ENCODE peak calls at places on chromosomes 1 and 21, in five cellular contexts. E, Q, O, Z and B are unnamed samples.

GRCh38 chr1:31811605-31812004 is 4.2 kb downstream of the SPOCD1 start:
- DNase-seq in Z (no peak), E (peak), Q (peak), O (peak), B (no peak)

GRCh38 chr1:228837817-228838716 is 102.8 kb downstream of the RHOU start:
- DNase-seq in O (peak), Q (peak), E (peak), Z (peak), B (peak)

GRCh38 chr1:198556969-198557368 is 16.5 kb upstream of the ATP6V1G3 start:
- DNase-seq in O (peak), Q (no peak), E (no peak), Z (no peak), B (no peak)

GRCh38 chr1:13956386-13956785 is 256.4 kb downstream of the PRDM2 start:
- DNase-seq in E (no peak), Q (peak), Z (no peak), O (no peak), B (no peak)

GRCh38 chr1:203291201-203292096 is 13.9 kb upstream of the BTG2 start:
- DNase-seq in O (peak), E (no peak), Q (no peak), Z (no peak), B (no peak)

GRCh38 chr1:7962011-7962335 is 462 bp downstream of the PARK7 start:
- DNase-seq in E (no peak), Z (no peak), O (no peak), Q (no peak), B (no peak)

GRCh38 chr21:20994790-20995189 is 3.4 kb upstream of the NCAM2 start:
- DNase-seq in O (no peak), Q (no peak), E (no peak), Z (no peak), B (no peak)

GRCh38 chr1:210748796-210749195 is 385.2 kb downstream of the KCNH1 start:
- DNase-seq in Q (no peak), Z (no peak), E (no peak), O (no peak), B (no peak)

GRCh38 chr1:39825432-39825941 is 36.8 kb upstream of the BMP8B start:
- DNase-seq in Q (no peak), Z (no peak), E (no peak), O (no peak), B (no peak)

GRCh38 chr1:115089443-115090340 is at the start of gene TSPAN2:
- DNase-seq in E (peak), Z (peak), O (peak), Q (no peak), B (peak)

GRCh38 chr21:44291936-44292811 is 6.5 kb downstream of the AIRE start:
- DNase-seq in Q (no peak), O (no peak), Z (no peak), E (no peak), B (no peak)